ENCODE peak calls at places on chromosome 15, in seven cellular contexts. J, M, Q, A, L, R and B are unnamed samples.

GRCh38 chr15:59173194-59173593 is 33.4 kb upstream of the LDHAL6B start:
- DNase-seq in R (no peak), J (no peak), A (no peak), Q (no peak), M (no peak), L (no peak), B (no peak)

GRCh38 chr15:33111051-33111451 is 83.5 kb downstream of the FMN1 start:
- DNase-seq in M (no peak), L (no peak), R (no peak), J (no peak), Q (peak; percentile 45), A (no peak), B (no peak)

GRCh38 chr15:101675015-101675414 is 22.8 kb upstream of the TM2D3 start:
- DNase-seq in R (no peak), J (no peak), L (peak; percentile 52), M (no peak), A (peak; percentile 95), Q (peak; percentile 83), B (no peak)

GRCh38 chr15:64640146-64640868 is 135.1 kb downstream of the RBPMS2 start:
- DNase-seq in R (no peak), L (no peak), M (no peak), J (no peak), Q (no peak), A (no peak), B (no peak)

GRCh38 chr15:66310786-66311185 is 17.4 kb downstream of the DIS3L start:
- DNase-seq in Q (no peak), R (no peak), J (no peak), M (no peak), L (no peak), A (no peak), B (no peak)

GRCh38 chr15:48592221-48592731 is 53.2 kb downstream of the FBN1 start:
- DNase-seq in J (no peak), L (peak; percentile 98), Q (peak; percentile 94), A (peak; percentile 97), M (no peak), R (no peak), B (no peak)

GRCh38 chr15:93459396-93459795 is 370.4 kb upstream of the RGMA start:
- DNase-seq in A (no peak), J (no peak), L (no peak), M (no peak), R (no peak), Q (no peak), B (no peak)

GRCh38 chr15:67127925-67128324 is 62.5 kb downstream of the SMAD3 start:
- DNase-seq in A (peak; percentile 97), J (no peak), L (peak; percentile 96), R (no peak), M (peak; percentile 92), Q (peak; percentile 99), B (no peak)

GRCh38 chr15:93037341-93038063 is 51.5 kb downstream of the RGMA start:
- DNase-seq in J (peak; percentile 78), M (peak; percentile 72), Q (peak; percentile 71), L (no peak), R (peak; percentile 24), A (peak; percentile 25), B (no peak)

GRCh38 chr15:52788099-52788986 is 1.8 kb downstream of the ONECUT1 start:
- DNase-seq in M (no peak), A (no peak), L (no peak), R (no peak), Q (no peak), J (peak; percentile 37), B (no peak)

GRCh38 chr15:64333516-64333915 is 22.5 kb downstream of the CSNK1G1 start:
- DNase-seq in M (no peak), L (no peak), J (no peak), Q (no peak), R (no peak), A (no peak), B (no peak)

GRCh38 chr15:45863881-45864580 is 229.2 kb downstream of the SQOR start:
- DNase-seq in J (no peak), Q (no peak), A (no peak), R (no peak), M (no peak), L (no peak), B (peak; percentile 46)

GRCh38 chr15:97235285-97235985 is 725.1 kb upstream of the ARRDC4 start:
- DNase-seq in M (no peak), J (no peak), L (no peak), Q (peak; percentile 55), A (peak; percentile 51), R (peak; percentile 35), B (peak; percentile 10)
- TF ChIP-seq CTCF in M (peak; percentile 97), J (peak; percentile 85), L (peak; percentile 80), Q (peak; percentile 91), A (peak; percentile 94), R (peak; percentile 71), B (peak; percentile 90)

GRCh38 chr15:49832421-49832980 is 211.7 kb downstream of the DTWD1 start:
- DNase-seq in A (peak; percentile 21), R (no peak), Q (peak; percentile 26), L (no peak), M (no peak), J (no peak), B (no peak)
- TF ChIP-seq CTCF in A (peak; percentile 62), R (no peak), Q (peak; percentile 9), L (peak; percentile 26), M (peak; percentile 62), J (no peak), B (peak; percentile 85)

GRCh38 chr15:75648156-75649000 is 666 bp downstream of the SNX33 start:
- DNase-seq in J (peak; percentile 68), Q (no peak), A (no peak), R (no peak), L (no peak), M (no peak), B (no peak)
- TF ChIP-seq CTCF in J (no peak), Q (no peak), A (no peak), R (no peak), L (no peak), M (no peak), B (no peak)

DNA sequence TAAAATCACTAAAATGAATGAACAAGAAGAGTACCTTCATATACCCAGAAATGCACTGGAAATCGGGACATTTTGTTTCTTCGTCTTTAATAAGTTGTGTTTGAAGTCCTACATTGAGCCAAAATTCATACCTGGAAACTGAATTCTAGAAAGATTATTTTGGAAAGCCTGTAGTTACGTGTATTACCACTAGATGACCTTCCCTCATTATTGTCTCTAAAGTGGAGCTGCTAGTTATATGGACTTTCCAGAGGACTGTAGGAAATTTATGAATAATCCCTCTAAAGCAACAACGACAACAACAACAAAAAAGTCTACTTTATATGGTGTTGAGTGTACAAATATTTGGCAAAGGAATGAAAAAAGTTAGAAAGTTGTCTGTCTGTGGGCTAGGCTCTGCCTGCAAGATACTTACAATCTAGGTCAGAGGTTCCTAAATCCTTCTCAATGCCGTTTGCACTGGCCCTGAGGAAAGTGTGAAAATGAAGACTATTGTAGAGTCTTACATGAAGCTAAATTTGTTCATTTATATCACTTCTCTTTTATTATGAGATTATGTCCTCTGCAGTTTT is 234.8 kb upstream of the NR2E3 start:
- DNase-seq in A (no peak), R (peak; percentile 21), L (no peak), J (no peak), Q (peak; percentile 34), M (no peak), B (no peak)
- TF ChIP-seq CTCF in A (peak; percentile 51), R (peak; percentile 39), L (peak; percentile 46), J (peak; percentile 45), Q (peak; percentile 68), M (peak; percentile 93), B (peak; percentile 74)

DNA sequence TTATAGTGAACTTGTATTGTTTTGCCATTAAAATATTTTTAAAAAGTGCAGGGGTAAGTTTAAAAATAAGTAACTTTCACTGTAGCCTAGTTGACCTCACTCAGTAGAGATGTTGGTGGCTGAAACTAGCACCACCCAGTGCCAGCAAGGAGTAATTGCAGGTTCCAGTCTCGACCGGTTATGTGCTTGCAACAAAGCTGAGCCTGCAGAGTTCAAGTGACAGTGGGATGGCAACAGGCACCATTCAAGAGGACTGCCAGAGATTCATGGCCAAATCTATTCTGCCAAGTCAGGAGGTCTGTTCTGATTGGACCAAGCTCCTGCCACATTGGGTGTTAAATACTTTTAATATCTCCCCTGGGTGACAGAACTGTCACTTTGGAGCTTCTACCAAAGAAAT is 2.7 kb downstream of the ADAMTS7 start:
- DNase-seq in M (no peak), L (no peak), Q (peak; percentile 58), R (peak; percentile 78), J (no peak), A (peak; percentile 40), B (peak; percentile 18)
- TF ChIP-seq CTCF in M (peak; percentile 78), L (peak; percentile 39), Q (peak; percentile 67), R (peak; percentile 53), J (peak; percentile 47), A (peak; percentile 70), B (peak; percentile 45)

GRCh38 chr15:90203473-90203872 is 2.3 kb downstream of the SEMA4B start:
- DNase-seq in M (no peak), Q (no peak), L (no peak), J (no peak), R (no peak), A (no peak), B (no peak)

GRCh38 chr15:90202929-90203328 is 1.8 kb downstream of the SEMA4B start:
- DNase-seq in A (no peak), M (no peak), Q (no peak), J (no peak), R (no peak), L (no peak), B (no peak)

GRCh38 chr15:90205050-90205848 is 4.1 kb downstream of the SEMA4B start:
- DNase-seq in L (no peak), R (no peak), M (no peak), A (no peak), Q (no peak), J (no peak), B (no peak)

GRCh38 chr15:90201944-90202375 is 830 bp downstream of the SEMA4B start:
- DNase-seq in A (no peak), R (peak; percentile 47), L (no peak), Q (no peak), M (no peak), J (no peak), B (no peak)

DNA sequence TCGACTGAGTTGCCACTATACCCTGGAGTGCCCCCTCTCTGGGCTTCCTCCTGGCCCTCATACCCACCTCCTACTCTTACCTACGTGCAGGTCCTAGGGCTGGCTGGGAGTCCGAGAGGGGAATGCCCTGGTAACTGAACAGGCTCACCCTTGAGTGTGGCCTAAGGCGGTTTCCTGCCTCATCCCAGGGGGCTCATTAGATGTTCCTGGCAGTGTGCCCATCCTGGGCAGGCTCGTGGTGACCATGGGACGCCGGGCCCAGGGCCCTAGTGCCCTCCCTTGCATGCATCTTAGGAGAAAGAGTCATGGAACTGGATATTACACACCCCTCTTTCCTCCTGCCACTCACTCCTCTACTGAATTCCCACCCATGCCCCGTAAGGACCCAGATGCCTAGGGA is 2.8 kb downstream of the SEMA4B start:
- DNase-seq in M (no peak), R (no peak), A (no peak), Q (peak; percentile 16), J (no peak), L (no peak), B (no peak)
- TF ChIP-seq CTCF in M (no peak), R (no peak), A (no peak), Q (no peak), J (no peak), L (no peak), B (no peak)